ENCODE peak calls at places on chromosomes 5 and 9, in five cellular contexts. One of them, this sample, is unnamed.

GRCh38 chr5:168114444-168115017 is 176.9 kb upstream of the WWC1 start:
- DNase-seq in ELF-1: peak; percentile 90
- DNase-seq in stimulated activated naive CD8-positive, alpha-beta T cell treated with anti-CD3 and anti-CD28 coated beads, Interleukin-15, Interleukin-2, amounts not matched to agents 100 U/mL and 50 U/mL, for 24 hours: peak; percentile 41
- DNase-seq in NCI-H345: peak; percentile 16
- DNase-seq in cardiac muscle cell: peak; percentile 49
- DNase-seq in this sample: peak; percentile 93

GRCh38 chr9:127793093-127793708 is 7.4 kb downstream of the CDK9 start:
- DNase-seq in ELF-1: no peak
- DNase-seq in stimulated activated naive CD8-positive, alpha-beta T cell treated with anti-CD3 and anti-CD28 coated beads, Interleukin-15, Interleukin-2, amounts not matched to agents 100 U/mL and 50 U/mL, for 24 hours: no peak
- DNase-seq in NCI-H345: no peak
- DNase-seq in cardiac muscle cell: no peak
- DNase-seq in this sample: no peak

GRCh38 chr5:155085282-155085990 is 71.9 kb downstream of the KIF4B start:
- DNase-seq in ELF-1: peak; percentile 40
- DNase-seq in stimulated activated naive CD8-positive, alpha-beta T cell treated with anti-CD3 and anti-CD28 coated beads, Interleukin-15, Interleukin-2, amounts not matched to agents 100 U/mL and 50 U/mL, for 24 hours: no peak
- DNase-seq in NCI-H345: no peak
- DNase-seq in cardiac muscle cell: no peak
- DNase-seq in this sample: peak; percentile 85

GRCh38 chr5:61970218-61970617 is 335.8 kb upstream of the KIF2A start:
- DNase-seq in ELF-1: no peak
- DNase-seq in stimulated activated naive CD8-positive, alpha-beta T cell treated with anti-CD3 and anti-CD28 coated beads, Interleukin-15, Interleukin-2, amounts not matched to agents 100 U/mL and 50 U/mL, for 24 hours: no peak
- DNase-seq in NCI-H345: no peak
- DNase-seq in cardiac muscle cell: no peak
- DNase-seq in this sample: no peak

GRCh38 chr9:110847661-110848060 is 179.1 kb downstream of the MUSK start:
- DNase-seq in ELF-1: no peak
- DNase-seq in stimulated activated naive CD8-positive, alpha-beta T cell treated with anti-CD3 and anti-CD28 coated beads, Interleukin-15, Interleukin-2, amounts not matched to agents 100 U/mL and 50 U/mL, for 24 hours: no peak
- DNase-seq in NCI-H345: no peak
- DNase-seq in cardiac muscle cell: no peak
- DNase-seq in this sample: no peak

GRCh38 chr5:40485021-40485998 is 194.4 kb upstream of the PTGER4 start:
- DNase-seq in ELF-1: no peak
- DNase-seq in stimulated activated naive CD8-positive, alpha-beta T cell treated with anti-CD3 and anti-CD28 coated beads, Interleukin-15, Interleukin-2, amounts not matched to agents 100 U/mL and 50 U/mL, for 24 hours: no peak
- DNase-seq in NCI-H345: no peak
- DNase-seq in cardiac muscle cell: no peak
- DNase-seq in this sample: no peak

GRCh38 chr9:88527626-88528025 is 7.4 kb upstream of the NXNL2 start:
- DNase-seq in ELF-1: no peak
- DNase-seq in stimulated activated naive CD8-positive, alpha-beta T cell treated with anti-CD3 and anti-CD28 coated beads, Interleukin-15, Interleukin-2, amounts not matched to agents 100 U/mL and 50 U/mL, for 24 hours: no peak
- DNase-seq in NCI-H345: no peak
- DNase-seq in cardiac muscle cell: no peak
- DNase-seq in this sample: no peak

GRCh38 chr5:59873113-59873512 is 20.4 kb downstream of the PDE4D start:
- DNase-seq in ELF-1: peak; percentile 8
- DNase-seq in stimulated activated naive CD8-positive, alpha-beta T cell treated with anti-CD3 and anti-CD28 coated beads, Interleukin-15, Interleukin-2, amounts not matched to agents 100 U/mL and 50 U/mL, for 24 hours: no peak
- DNase-seq in NCI-H345: no peak
- DNase-seq in cardiac muscle cell: no peak
- DNase-seq in this sample: peak; percentile 81

GRCh38 chr5:123496892-123497291 is 15.1 kb upstream of the CSNK1G3 start:
- DNase-seq in ELF-1: no peak
- DNase-seq in stimulated activated naive CD8-positive, alpha-beta T cell treated with anti-CD3 and anti-CD28 coated beads, Interleukin-15, Interleukin-2, amounts not matched to agents 100 U/mL and 50 U/mL, for 24 hours: no peak
- DNase-seq in NCI-H345: no peak
- DNase-seq in cardiac muscle cell: no peak
- DNase-seq in this sample: no peak

GRCh38 chr9:17863213-17863883 is 284.5 kb downstream of the SH3GL2 start:
- DNase-seq in ELF-1: no peak
- DNase-seq in stimulated activated naive CD8-positive, alpha-beta T cell treated with anti-CD3 and anti-CD28 coated beads, Interleukin-15, Interleukin-2, amounts not matched to agents 100 U/mL and 50 U/mL, for 24 hours: no peak
- DNase-seq in NCI-H345: no peak
- DNase-seq in cardiac muscle cell: no peak
- DNase-seq in this sample: no peak

GRCh38 chr5:73268826-73269225 is 95.8 kb downstream of the TMEM174 start:
- DNase-seq in ELF-1: no peak
- DNase-seq in stimulated activated naive CD8-positive, alpha-beta T cell treated with anti-CD3 and anti-CD28 coated beads, Interleukin-15, Interleukin-2, amounts not matched to agents 100 U/mL and 50 U/mL, for 24 hours: no peak
- DNase-seq in NCI-H345: no peak
- DNase-seq in cardiac muscle cell: no peak
- DNase-seq in this sample: no peak

GRCh38 chr5:178637356-178638069 is 10.7 kb upstream of the CLK4 start:
- DNase-seq in ELF-1: no peak
- DNase-seq in stimulated activated naive CD8-positive, alpha-beta T cell treated with anti-CD3 and anti-CD28 coated beads, Interleukin-15, Interleukin-2, amounts not matched to agents 100 U/mL and 50 U/mL, for 24 hours: no peak
- DNase-seq in NCI-H345: no peak
- DNase-seq in cardiac muscle cell: no peak
- DNase-seq in this sample: no peak

GRCh38 chr9:119905706-119906105 is 536.5 kb upstream of the BRINP1 start:
- DNase-seq in ELF-1: no peak
- DNase-seq in stimulated activated naive CD8-positive, alpha-beta T cell treated with anti-CD3 and anti-CD28 coated beads, Interleukin-15, Interleukin-2, amounts not matched to agents 100 U/mL and 50 U/mL, for 24 hours: no peak
- DNase-seq in NCI-H345: peak; percentile 93
- DNase-seq in cardiac muscle cell: no peak
- DNase-seq in this sample: no peak

GRCh38 chr5:150057996-150058395 is 28.4 kb downstream of the CSF1R start:
- DNase-seq in ELF-1: peak; percentile 36
- DNase-seq in stimulated activated naive CD8-positive, alpha-beta T cell treated with anti-CD3 and anti-CD28 coated beads, Interleukin-15, Interleukin-2, amounts not matched to agents 100 U/mL and 50 U/mL, for 24 hours: no peak
- DNase-seq in NCI-H345: no peak
- DNase-seq in cardiac muscle cell: no peak
- DNase-seq in this sample: no peak

GRCh38 chr9:136100700-136101614 is 5.9 kb upstream of the NACC2 start:
- DNase-seq in ELF-1: peak; percentile 84
- DNase-seq in stimulated activated naive CD8-positive, alpha-beta T cell treated with anti-CD3 and anti-CD28 coated beads, Interleukin-15, Interleukin-2, amounts not matched to agents 100 U/mL and 50 U/mL, for 24 hours: no peak
- DNase-seq in NCI-H345: peak; percentile 82
- DNase-seq in cardiac muscle cell: no peak
- DNase-seq in this sample: no peak

GRCh38 chr5:1467341-1468246 is 22.4 kb upstream of the SLC6A3 start:
- DNase-seq in ELF-1: no peak
- DNase-seq in stimulated activated naive CD8-positive, alpha-beta T cell treated with anti-CD3 and anti-CD28 coated beads, Interleukin-15, Interleukin-2, amounts not matched to agents 100 U/mL and 50 U/mL, for 24 hours: no peak
- DNase-seq in NCI-H345: no peak
- DNase-seq in cardiac muscle cell: no peak
- DNase-seq in this sample: no peak

GRCh38 chr5:27158775-27159174 is 120.4 kb upstream of the CDH9 start:
- DNase-seq in ELF-1: no peak
- DNase-seq in stimulated activated naive CD8-positive, alpha-beta T cell treated with anti-CD3 and anti-CD28 coated beads, Interleukin-15, Interleukin-2, amounts not matched to agents 100 U/mL and 50 U/mL, for 24 hours: no peak
- DNase-seq in NCI-H345: no peak
- DNase-seq in cardiac muscle cell: no peak
- DNase-seq in this sample: no peak

GRCh38 chr9:14313951-14314423 is at the start of gene NFIB:
- DNase-seq in ELF-1: no peak
- DNase-seq in stimulated activated naive CD8-positive, alpha-beta T cell treated with anti-CD3 and anti-CD28 coated beads, Interleukin-15, Interleukin-2, amounts not matched to agents 100 U/mL and 50 U/mL, for 24 hours: peak; percentile 23
- DNase-seq in NCI-H345: peak; percentile 74
- DNase-seq in cardiac muscle cell: peak; percentile 84
- DNase-seq in this sample: peak; percentile 75

GRCh38 chr5:82295959-82296557 is 17.9 kb upstream of the RPS23 start:
- DNase-seq in ELF-1: no peak
- DNase-seq in stimulated activated naive CD8-positive, alpha-beta T cell treated with anti-CD3 and anti-CD28 coated beads, Interleukin-15, Interleukin-2, amounts not matched to agents 100 U/mL and 50 U/mL, for 24 hours: no peak
- DNase-seq in NCI-H345: no peak
- DNase-seq in cardiac muscle cell: no peak
- DNase-seq in this sample: no peak

GRCh38 chr9:134358026-134358967 is 32.0 kb downstream of the RXRA start:
- DNase-seq in ELF-1: no peak
- DNase-seq in stimulated activated naive CD8-positive, alpha-beta T cell treated with anti-CD3 and anti-CD28 coated beads, Interleukin-15, Interleukin-2, amounts not matched to agents 100 U/mL and 50 U/mL, for 24 hours: no peak
- DNase-seq in NCI-H345: peak; percentile 45
- DNase-seq in cardiac muscle cell: no peak
- DNase-seq in this sample: no peak

GRCh38 chr9:86547596-86547995 is 193.4 kb upstream of the TUT7 start:
- DNase-seq in ELF-1: no peak
- DNase-seq in stimulated activated naive CD8-positive, alpha-beta T cell treated with anti-CD3 and anti-CD28 coated beads, Interleukin-15, Interleukin-2, amounts not matched to agents 100 U/mL and 50 U/mL, for 24 hours: no peak
- DNase-seq in NCI-H345: no peak
- DNase-seq in cardiac muscle cell: no peak
- DNase-seq in this sample: no peak

GRCh38 chr5:145869753-145870152 is 3.1 kb downstream of the GRXCR2 start:
- DNase-seq in ELF-1: no peak
- DNase-seq in stimulated activated naive CD8-positive, alpha-beta T cell treated with anti-CD3 and anti-CD28 coated beads, Interleukin-15, Interleukin-2, amounts not matched to agents 100 U/mL and 50 U/mL, for 24 hours: no peak
- DNase-seq in NCI-H345: no peak
- DNase-seq in cardiac muscle cell: no peak
- DNase-seq in this sample: no peak

GRCh38 chr5:157506981-157507780 is 47.2 kb downstream of the NIPAL4 start:
- DNase-seq in ELF-1: no peak
- DNase-seq in stimulated activated naive CD8-positive, alpha-beta T cell treated with anti-CD3 and anti-CD28 coated beads, Interleukin-15, Interleukin-2, amounts not matched to agents 100 U/mL and 50 U/mL, for 24 hours: no peak
- DNase-seq in NCI-H345: no peak
- DNase-seq in cardiac muscle cell: no peak
- DNase-seq in this sample: no peak

GRCh38 chr5:81854915-81855314 is 104.0 kb upstream of the SSBP2 start:
- DNase-seq in ELF-1: no peak
- DNase-seq in stimulated activated naive CD8-positive, alpha-beta T cell treated with anti-CD3 and anti-CD28 coated beads, Interleukin-15, Interleukin-2, amounts not matched to agents 100 U/mL and 50 U/mL, for 24 hours: no peak
- DNase-seq in NCI-H345: no peak
- DNase-seq in cardiac muscle cell: no peak
- DNase-seq in this sample: no peak

This sample was measured in islet precursor cell.